ENCODE peak calls at places on chromosomes 2 and 18, in nine cellular contexts. One of them, this sample, is unnamed.

GRCh38 chr18:36692331-36692730 is 136.5 kb downstream of the TPGS2 start:
- DNase-seq in colonic mucosa: no peak
- DNase-seq in ascending aorta: no peak
- DNase-seq in right atrium auricular region: no peak
- DNase-seq in stomach: no peak
- DNase-seq in lower leg skin: no peak
- DNase-seq in AG04449: peak
- DNase-seq in astrocyte of the spinal cord: peak
- DNase-seq in OCI-LY7: no peak
- DNase-seq in this sample: peak

GRCh38 chr18:54089749-54090459 is 134.6 kb downstream of the MBD2 start:
- DNase-seq in astrocyte of the spinal cord: no peak
- DNase-seq in right atrium auricular region: no peak
- DNase-seq in lower leg skin: no peak
- DNase-seq in AG04449: no peak
- DNase-seq in colonic mucosa: no peak
- DNase-seq in OCI-LY7: no peak
- DNase-seq in stomach: no peak
- DNase-seq in ascending aorta: no peak
- DNase-seq in this sample: no peak

GRCh38 chr2:194044321-194044720 is 1612.7 kb upstream of the SLC39A10 start:
- DNase-seq in AG04449: no peak
- DNase-seq in right atrium auricular region: no peak
- DNase-seq in ascending aorta: no peak
- DNase-seq in astrocyte of the spinal cord: no peak
- DNase-seq in stomach: no peak
- DNase-seq in OCI-LY7: no peak
- DNase-seq in colonic mucosa: no peak
- DNase-seq in lower leg skin: peak
- DNase-seq in this sample: no peak

GRCh38 chr2:183242937-183243336 is 118.7 kb downstream of the NUP35 start:
- DNase-seq in right atrium auricular region: no peak
- DNase-seq in lower leg skin: no peak
- DNase-seq in OCI-LY7: no peak
- DNase-seq in astrocyte of the spinal cord: peak
- DNase-seq in stomach: no peak
- DNase-seq in AG04449: no peak
- DNase-seq in colonic mucosa: no peak
- DNase-seq in ascending aorta: no peak
- DNase-seq in this sample: peak

GRCh38 chr2:62354771-62355550 is 151.0 kb downstream of the TMEM17 start:
- DNase-seq in AG04449: no peak
- DNase-seq in astrocyte of the spinal cord: no peak
- DNase-seq in lower leg skin: no peak
- DNase-seq in colonic mucosa: no peak
- DNase-seq in stomach: no peak
- DNase-seq in ascending aorta: no peak
- DNase-seq in OCI-LY7: no peak
- DNase-seq in right atrium auricular region: no peak
- DNase-seq in this sample: no peak

GRCh38 chr2:235630723-235631122 is 136.9 kb downstream of the AGAP1 start:
- DNase-seq in stomach: no peak
- DNase-seq in astrocyte of the spinal cord: no peak
- DNase-seq in right atrium auricular region: no peak
- DNase-seq in lower leg skin: no peak
- DNase-seq in AG04449: no peak
- DNase-seq in ascending aorta: no peak
- DNase-seq in colonic mucosa: no peak
- DNase-seq in OCI-LY7: no peak
- DNase-seq in this sample: no peak

GRCh38 chr2:220510668-220511067 is 883.2 kb downstream of the SLC4A3 start:
- DNase-seq in ascending aorta: no peak
- DNase-seq in astrocyte of the spinal cord: no peak
- DNase-seq in right atrium auricular region: no peak
- DNase-seq in AG04449: no peak
- DNase-seq in stomach: no peak
- DNase-seq in lower leg skin: no peak
- DNase-seq in OCI-LY7: no peak
- DNase-seq in colonic mucosa: no peak
- DNase-seq in this sample: no peak

GRCh38 chr2:58107803-58108710 is 61.5 kb downstream of the VRK2 start:
- DNase-seq in stomach: no peak
- DNase-seq in OCI-LY7: no peak
- DNase-seq in lower leg skin: no peak
- DNase-seq in astrocyte of the spinal cord: peak
- DNase-seq in colonic mucosa: no peak
- DNase-seq in ascending aorta: no peak
- DNase-seq in AG04449: peak
- DNase-seq in right atrium auricular region: no peak
- DNase-seq in this sample: peak

GRCh38 chr2:240374085-240374907 is 61.2 kb upstream of the GPC1 start:
- DNase-seq in AG04449: peak
- DNase-seq in OCI-LY7: no peak
- DNase-seq in right atrium auricular region: peak
- DNase-seq in stomach: peak
- DNase-seq in astrocyte of the spinal cord: peak
- DNase-seq in colonic mucosa: peak
- DNase-seq in ascending aorta: peak
- DNase-seq in lower leg skin: no peak
- DNase-seq in this sample: peak

GRCh38 chr2:157897106-157897971 is 21.2 kb upstream of the ACVR1 start:
- DNase-seq in astrocyte of the spinal cord: no peak
- DNase-seq in right atrium auricular region: no peak
- DNase-seq in OCI-LY7: peak
- DNase-seq in stomach: no peak
- DNase-seq in lower leg skin: no peak
- DNase-seq in ascending aorta: no peak
- DNase-seq in colonic mucosa: no peak
- DNase-seq in AG04449: no peak
- DNase-seq in this sample: no peak

GRCh38 chr2:45494978-45495293 is 116.1 kb downstream of the SRBD1 start:
- DNase-seq in ascending aorta: no peak
- DNase-seq in stomach: no peak
- DNase-seq in OCI-LY7: no peak
- DNase-seq in colonic mucosa: no peak
- DNase-seq in right atrium auricular region: no peak
- DNase-seq in AG04449: no peak
- DNase-seq in astrocyte of the spinal cord: no peak
- DNase-seq in lower leg skin: no peak
- DNase-seq in this sample: no peak

GRCh38 chr18:28063181-28063790 is 113.6 kb downstream of the CDH2 start:
- DNase-seq in AG04449: peak
- DNase-seq in astrocyte of the spinal cord: peak
- DNase-seq in stomach: no peak
- DNase-seq in OCI-LY7: no peak
- DNase-seq in lower leg skin: no peak
- DNase-seq in ascending aorta: no peak
- DNase-seq in right atrium auricular region: no peak
- DNase-seq in colonic mucosa: no peak
- DNase-seq in this sample: peak

GRCh38 chr2:240127351-240127750 is 8.8 kb downstream of the COPS9 start:
- DNase-seq in astrocyte of the spinal cord: no peak
- DNase-seq in colonic mucosa: no peak
- DNase-seq in stomach: no peak
- DNase-seq in right atrium auricular region: no peak
- DNase-seq in ascending aorta: peak
- DNase-seq in lower leg skin: peak
- DNase-seq in AG04449: no peak
- DNase-seq in OCI-LY7: no peak
- DNase-seq in this sample: no peak

GRCh38 chr2:33521791-33522281 is 45.4 kb downstream of the RASGRP3 start:
- DNase-seq in OCI-LY7: no peak
- DNase-seq in lower leg skin: no peak
- DNase-seq in ascending aorta: peak
- DNase-seq in AG04449: peak
- DNase-seq in right atrium auricular region: no peak
- DNase-seq in colonic mucosa: no peak
- DNase-seq in astrocyte of the spinal cord: peak
- DNase-seq in stomach: no peak
- DNase-seq in this sample: peak

GRCh38 chr18:12422936-12423335 is 15.2 kb downstream of the PRELID3A start:
- DNase-seq in AG04449: no peak
- DNase-seq in stomach: no peak
- DNase-seq in ascending aorta: no peak
- DNase-seq in lower leg skin: no peak
- DNase-seq in astrocyte of the spinal cord: no peak
- DNase-seq in colonic mucosa: no peak
- DNase-seq in OCI-LY7: peak
- DNase-seq in right atrium auricular region: no peak
- DNase-seq in this sample: no peak

GRCh38 chr2:202149155-202149762 is 76.2 kb downstream of the KIAA2012 start:
- DNase-seq in lower leg skin: no peak
- DNase-seq in OCI-LY7: no peak
- DNase-seq in colonic mucosa: no peak
- DNase-seq in right atrium auricular region: peak
- DNase-seq in AG04449: no peak
- DNase-seq in astrocyte of the spinal cord: peak
- DNase-seq in stomach: no peak
- DNase-seq in ascending aorta: no peak
- DNase-seq in this sample: peak

GRCh38 chr2:207039225-207039624 is 99.9 kb downstream of the CPO start:
- DNase-seq in astrocyte of the spinal cord: no peak
- DNase-seq in lower leg skin: no peak
- DNase-seq in AG04449: no peak
- DNase-seq in right atrium auricular region: no peak
- DNase-seq in OCI-LY7: no peak
- DNase-seq in stomach: no peak
- DNase-seq in colonic mucosa: no peak
- DNase-seq in ascending aorta: no peak
- DNase-seq in this sample: no peak

GRCh38 chr2:30236591-30237245 is 5.4 kb downstream of the LBH start:
- DNase-seq in lower leg skin: peak
- DNase-seq in colonic mucosa: no peak
- DNase-seq in astrocyte of the spinal cord: no peak
- DNase-seq in stomach: peak
- DNase-seq in right atrium auricular region: no peak
- DNase-seq in ascending aorta: peak
- DNase-seq in AG04449: no peak
- DNase-seq in OCI-LY7: no peak
- DNase-seq in this sample: no peak

GRCh38 chr2:53880756-53881155 is 21.0 kb upstream of the GPR75 start:
- DNase-seq in stomach: no peak
- DNase-seq in ascending aorta: no peak
- DNase-seq in colonic mucosa: no peak
- DNase-seq in OCI-LY7: no peak
- DNase-seq in astrocyte of the spinal cord: peak
- DNase-seq in AG04449: peak
- DNase-seq in right atrium auricular region: no peak
- DNase-seq in lower leg skin: no peak
- DNase-seq in this sample: peak

GRCh38 chr2:19736191-19736831 is 165.5 kb downstream of the TTC32 start:
- DNase-seq in astrocyte of the spinal cord: peak
- DNase-seq in right atrium auricular region: no peak
- DNase-seq in lower leg skin: no peak
- DNase-seq in stomach: no peak
- DNase-seq in OCI-LY7: no peak
- DNase-seq in colonic mucosa: no peak
- DNase-seq in AG04449: no peak
- DNase-seq in ascending aorta: no peak
- DNase-seq in this sample: no peak
- TF ChIP-seq CTCF in astrocyte of the spinal cord: no peak
- TF ChIP-seq CTCF in right atrium auricular region: no peak
- TF ChIP-seq CTCF in lower leg skin: no peak
- TF ChIP-seq CTCF in stomach: no peak
- TF ChIP-seq CTCF in OCI-LY7: no peak
- TF ChIP-seq CTCF in colonic mucosa: no peak
- TF ChIP-seq CTCF in AG04449: no peak
- TF ChIP-seq CTCF in ascending aorta: no peak
- TF ChIP-seq CTCF in this sample: no peak

GRCh38 chr18:4453712-4454547 is 1.2 kb downstream of the DLGAP1 start:
- DNase-seq in AG04449: no peak
- DNase-seq in right atrium auricular region: no peak
- DNase-seq in lower leg skin: no peak
- DNase-seq in OCI-LY7: no peak
- DNase-seq in colonic mucosa: no peak
- DNase-seq in astrocyte of the spinal cord: no peak
- DNase-seq in stomach: no peak
- DNase-seq in ascending aorta: no peak
- DNase-seq in this sample: no peak

GRCh38 chr18:4455113-4455811 is at the start of gene DLGAP1:
- DNase-seq in lower leg skin: no peak
- DNase-seq in AG04449: no peak
- DNase-seq in astrocyte of the spinal cord: peak
- DNase-seq in right atrium auricular region: no peak
- DNase-seq in colonic mucosa: peak
- DNase-seq in OCI-LY7: no peak
- DNase-seq in stomach: peak
- DNase-seq in ascending aorta: peak
- DNase-seq in this sample: peak

GRCh38 chr18:4450065-4450676 is 4.9 kb downstream of the DLGAP1 start:
- DNase-seq in lower leg skin: no peak
- DNase-seq in astrocyte of the spinal cord: no peak
- DNase-seq in OCI-LY7: no peak
- DNase-seq in AG04449: no peak
- DNase-seq in ascending aorta: no peak
- DNase-seq in colonic mucosa: no peak
- DNase-seq in stomach: no peak
- DNase-seq in right atrium auricular region: no peak
- DNase-seq in this sample: no peak

GRCh38 chr18:4454548-4455112 is 477 bp downstream of the DLGAP1 start:
- DNase-seq in ascending aorta: no peak
- DNase-seq in lower leg skin: no peak
- DNase-seq in colonic mucosa: no peak
- DNase-seq in right atrium auricular region: no peak
- DNase-seq in AG04449: no peak
- DNase-seq in astrocyte of the spinal cord: no peak
- DNase-seq in OCI-LY7: no peak
- DNase-seq in stomach: no peak
- DNase-seq in this sample: no peak
- H3K4me3 ChIP-seq in ascending aorta: peak
- H3K4me3 ChIP-seq in lower leg skin: peak
- H3K4me3 ChIP-seq in colonic mucosa: peak
- H3K4me3 ChIP-seq in right atrium auricular region: peak
- H3K4me3 ChIP-seq in AG04449: no peak
- H3K4me3 ChIP-seq in astrocyte of the spinal cord: peak
- H3K4me3 ChIP-seq in OCI-LY7: no peak
- H3K4me3 ChIP-seq in stomach: peak
- H3K4me3 ChIP-seq in this sample: peak

DNA sequence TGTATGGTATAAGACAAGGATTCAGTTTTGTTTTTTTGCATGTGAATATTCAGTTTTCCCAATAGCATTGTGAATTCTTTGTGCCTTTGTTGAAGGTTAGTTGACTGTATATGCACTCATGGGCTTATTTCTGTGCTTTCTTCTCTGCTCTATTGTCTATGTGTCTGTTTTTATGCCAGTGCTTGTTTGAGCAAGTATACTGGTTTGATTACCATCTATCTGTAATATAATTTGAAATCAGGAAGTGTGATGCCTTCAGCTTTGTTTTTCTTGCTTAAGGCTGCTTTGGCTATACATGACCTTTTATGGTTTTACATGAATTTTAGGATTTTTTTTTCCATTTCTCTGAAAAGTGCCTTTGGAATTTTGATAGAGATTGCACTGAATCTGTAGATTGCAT is 23.5 kb downstream of the COLEC11 start:
- DNase-seq in stomach: no peak
- DNase-seq in right atrium auricular region: no peak
- DNase-seq in AG04449: no peak
- DNase-seq in OCI-LY7: no peak
- DNase-seq in ascending aorta: no peak
- DNase-seq in colonic mucosa: no peak
- DNase-seq in astrocyte of the spinal cord: no peak
- DNase-seq in lower leg skin: no peak
- DNase-seq in this sample: no peak
- TF ChIP-seq CTCF in stomach: no peak
- TF ChIP-seq CTCF in right atrium auricular region: no peak
- TF ChIP-seq CTCF in AG04449: no peak
- TF ChIP-seq CTCF in OCI-LY7: no peak
- TF ChIP-seq CTCF in ascending aorta: no peak
- TF ChIP-seq CTCF in colonic mucosa: no peak
- TF ChIP-seq CTCF in astrocyte of the spinal cord: no peak
- TF ChIP-seq CTCF in lower leg skin: no peak
- TF ChIP-seq CTCF in this sample: no peak

GRCh38 chr18:498901-499300 is 1.6 kb downstream of the COLEC12 start:
- DNase-seq in right atrium auricular region: no peak
- DNase-seq in lower leg skin: no peak
- DNase-seq in ascending aorta: no peak
- DNase-seq in colonic mucosa: no peak
- DNase-seq in OCI-LY7: no peak
- DNase-seq in astrocyte of the spinal cord: peak
- DNase-seq in stomach: no peak
- DNase-seq in AG04449: no peak
- DNase-seq in this sample: peak
- H3K4me3 ChIP-seq in right atrium auricular region: peak
- H3K4me3 ChIP-seq in lower leg skin: no peak
- H3K4me3 ChIP-seq in ascending aorta: peak
- H3K4me3 ChIP-seq in colonic mucosa: no peak
- H3K4me3 ChIP-seq in OCI-LY7: no peak
- H3K4me3 ChIP-seq in astrocyte of the spinal cord: peak
- H3K4me3 ChIP-seq in stomach: peak
- H3K4me3 ChIP-seq in AG04449: peak
- H3K4me3 ChIP-seq in this sample: peak